ENCODE peak calls at places on chromosomes 7 and 10, in five cellular contexts. A is kidney epithelial cell; T is GM12865; Z is BJ; U is CD4-positive, alpha-beta T cell. C is an unnamed sample.

GRCh38 chr10:88979153-88979562 is 11.4 kb upstream of the FAS start:
- DNase-seq in A (no peak), T (no peak), Z (peak), U (no peak), C (no peak)

GRCh38 chr10:5906651-5907050 is 16.6 kb downstream of the FBH1 start:
- DNase-seq in A (no peak), T (no peak), Z (no peak), U (no peak), C (no peak)

GRCh38 chr10:79472951-79473350 is 27.5 kb upstream of the ZCCHC24 start:
- DNase-seq in A (no peak), T (no peak), Z (no peak), U (no peak), C (no peak)

GRCh38 chr10:24465899-24466615 is 257.1 kb downstream of the KIAA1217 start:
- DNase-seq in A (peak), T (peak), Z (peak), U (no peak), C (peak)

GRCh38 chr10:22461891-22462290 is 116.6 kb downstream of the SPAG6 start:
- DNase-seq in A (no peak), T (no peak), Z (no peak), U (no peak), C (no peak)

GRCh38 chr10:33240931-33241330 is 93.5 kb downstream of the NRP1 start:
- DNase-seq in A (no peak), T (no peak), Z (peak), U (no peak), C (no peak)

GRCh38 chr7:80146561-80146960 is 11.9 kb downstream of the GNAI1 start:
- DNase-seq in A (no peak), T (no peak), Z (no peak), U (no peak), C (no peak)

GRCh38 chr7:5532520-5533335 is 109.1 kb upstream of the TNRC18 start:
- DNase-seq in A (no peak), T (peak), Z (no peak), U (no peak), C (peak)

GRCh38 chr10:113441220-113441619 is 111.6 kb upstream of the HABP2 start:
- DNase-seq in A (no peak), T (no peak), Z (no peak), U (no peak), C (no peak)

GRCh38 chr10:31947144-31947926 is 18.7 kb upstream of the ARHGAP12 start:
- DNase-seq in A (peak), T (peak), Z (peak), U (no peak), C (no peak)
- TF ChIP-seq CTCF in A (peak), T (peak), Z (peak), U (peak), C (no peak)

DNA sequence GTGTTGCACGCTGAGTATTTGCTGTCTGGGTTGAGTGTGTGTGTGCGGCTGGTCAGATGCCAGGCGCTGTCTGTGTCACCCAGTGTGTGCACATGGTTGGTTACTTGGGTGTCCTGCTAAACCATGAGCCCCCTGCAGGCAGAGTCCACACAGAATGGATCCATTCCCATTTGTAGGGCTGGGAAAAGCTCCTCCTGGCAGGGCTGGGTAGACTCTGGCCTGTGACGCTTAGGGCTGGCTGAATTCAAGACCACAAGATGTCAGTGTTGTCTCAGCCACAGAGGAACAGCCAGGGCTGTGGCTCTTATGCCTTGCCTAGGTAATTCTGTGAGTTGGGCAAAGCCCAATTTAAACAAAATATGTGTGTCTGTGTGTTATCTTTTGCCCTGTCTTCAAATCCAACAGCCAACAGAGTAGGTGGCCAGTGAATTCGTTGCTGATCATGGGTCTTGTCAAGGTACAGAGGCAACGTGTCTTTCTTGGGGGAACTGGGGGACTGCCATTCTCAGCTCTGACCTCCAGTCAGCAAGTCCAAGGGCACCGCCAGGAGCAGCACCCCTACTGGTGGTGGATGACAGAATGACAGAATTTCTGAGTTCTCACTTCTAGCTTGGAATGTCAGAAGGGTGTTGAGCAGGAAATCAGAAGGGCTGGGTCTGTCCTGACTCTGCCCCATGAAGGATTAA is 285.1 kb downstream of the CCSER2 start:
- DNase-seq in A (no peak), T (peak), Z (no peak), U (no peak), C (peak)
- TF ChIP-seq CTCF in A (peak), T (peak), Z (peak), U (no peak), C (no peak)

GRCh38 chr7:46494441-46494840 is 573.4 kb upstream of the IGFBP3 start:
- DNase-seq in A (no peak), T (no peak), Z (no peak), U (no peak), C (no peak)

GRCh38 chr7:46490406-46490805 is 569.3 kb upstream of the IGFBP3 start:
- DNase-seq in A (no peak), T (no peak), Z (no peak), U (no peak), C (no peak)

GRCh38 chr7:46492460-46492859 is 571.4 kb upstream of the IGFBP3 start:
- DNase-seq in A (no peak), T (no peak), Z (no peak), U (no peak), C (no peak)

GRCh38 chr7:46494026-46494425 is 573.0 kb upstream of the IGFBP3 start:
- DNase-seq in A (no peak), T (no peak), Z (peak), U (no peak), C (no peak)

GRCh38 chr7:46493196-46493595 is 572.1 kb upstream of the IGFBP3 start:
- DNase-seq in A (no peak), T (no peak), Z (no peak), U (no peak), C (no peak)
- TF ChIP-seq CTCF in A (no peak), T (no peak), Z (no peak), U (no peak), C (no peak)

GRCh38 chr10:1465993-1466764 is 271.1 kb downstream of the ADARB2 start:
- DNase-seq in A (no peak), T (no peak), Z (no peak), U (no peak), C (no peak)
- TF ChIP-seq CTCF in A (no peak), T (no peak), Z (no peak), U (no peak), C (no peak)

GRCh38 chr10:84117683-84118394 is 21.5 kb upstream of the GHITM start:
- DNase-seq in A (peak), T (no peak), Z (no peak), U (no peak), C (no peak)

GRCh38 chr10:84118395-84119006 is 20.8 kb upstream of the GHITM start:
- DNase-seq in A (no peak), T (no peak), Z (no peak), U (no peak), C (no peak)

GRCh38 chr10:84108797-84109196 is 30.5 kb upstream of the GHITM start:
- DNase-seq in A (no peak), T (no peak), Z (no peak), U (no peak), C (no peak)

GRCh38 chr10:84114088-84114667 is 25.1 kb upstream of the GHITM start:
- DNase-seq in A (no peak), T (no peak), Z (no peak), U (no peak), C (no peak)
- TF ChIP-seq CTCF in A (peak), T (peak), Z (peak), U (no peak), C (peak)

GRCh38 chr10:34707656-34708055 is 107.4 kb downstream of the PARD3 start:
- DNase-seq in A (no peak), T (no peak), Z (no peak), U (no peak), C (no peak)

GRCh38 chr10:34702093-34702952 is 112.8 kb downstream of the PARD3 start:
- DNase-seq in A (no peak), T (no peak), Z (no peak), U (no peak), C (no peak)

GRCh38 chr10:34705563-34705962 is 109.5 kb downstream of the PARD3 start:
- DNase-seq in A (no peak), T (peak), Z (no peak), U (no peak), C (no peak)

GRCh38 chr10:34702982-34703381 is 112.1 kb downstream of the PARD3 start:
- DNase-seq in A (no peak), T (no peak), Z (no peak), U (no peak), C (no peak)

DNA sequence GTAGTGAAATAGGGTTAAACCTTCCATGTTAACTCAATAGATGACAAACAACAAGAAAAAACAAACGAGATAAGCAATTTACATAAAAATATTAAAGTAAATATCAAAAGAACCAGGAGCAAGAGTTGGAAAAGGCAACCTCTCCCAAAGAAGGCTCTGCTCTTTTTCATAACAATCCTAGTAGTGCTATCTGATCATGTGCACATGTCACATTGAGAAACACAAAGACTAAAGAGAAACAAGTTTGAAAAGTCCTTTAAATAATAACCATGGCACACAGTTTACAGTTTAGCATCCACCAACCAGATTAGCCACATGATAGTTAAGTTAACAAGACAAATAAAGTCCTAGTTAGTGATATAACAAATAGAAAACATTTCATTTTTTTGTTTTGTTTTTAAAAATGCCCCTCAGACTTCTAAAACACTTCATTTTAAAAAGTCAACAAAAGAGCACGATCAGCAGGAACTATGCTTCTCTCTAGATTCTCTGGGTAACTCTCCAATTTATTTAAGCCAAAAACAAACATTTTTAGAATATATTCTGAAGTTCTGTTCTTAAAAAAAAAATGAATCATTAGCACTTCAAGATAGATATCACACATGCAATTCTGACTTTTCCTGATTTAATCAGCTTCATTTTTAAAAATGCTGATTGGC is 110.4 kb downstream of the PARD3 start:
- DNase-seq in A (no peak), T (no peak), Z (no peak), U (no peak), C (no peak)
- TF ChIP-seq CTCF in A (no peak), T (no peak), Z (no peak), U (no peak), C (no peak)

DNA sequence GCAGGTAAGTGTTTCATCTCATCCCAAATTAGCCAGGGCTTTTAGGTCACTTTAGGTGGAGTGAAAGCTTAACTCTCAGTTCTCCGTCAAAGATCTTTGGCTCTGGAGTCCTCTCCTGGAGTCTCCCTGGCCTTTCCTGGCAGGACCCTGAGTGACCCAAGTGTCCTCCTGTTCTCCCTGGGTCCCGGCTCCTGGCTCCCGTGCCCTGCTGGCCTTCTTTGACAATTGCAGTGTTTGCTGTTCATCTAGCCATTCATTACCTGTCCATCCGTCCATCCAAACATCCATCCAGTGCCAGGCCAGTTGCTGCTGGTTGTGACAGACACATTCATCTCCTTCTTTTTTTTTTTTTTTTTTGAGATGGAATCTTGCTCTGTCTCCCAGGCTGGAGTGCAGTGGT is 6.2 kb upstream of the TPST1 start:
- DNase-seq in A (no peak), T (no peak), Z (no peak), U (no peak), C (no peak)
- TF ChIP-seq CTCF in A (no peak), T (no peak), Z (no peak), U (no peak), C (no peak)